ENCODE peak calls at places on chromosome 5, in ten cellular contexts. S, I, Q, H, C, F, D, E, A and G are unnamed samples.

GRCh38 chr5:72848474-72849428 is 32.3 kb downstream of the TNPO1 start:
- DNase-seq in S (peak; percentile 56), I (peak; percentile 60), Q (peak; percentile 30), H (peak; percentile 46), C (peak; percentile 57), F (peak; percentile 54), D (peak; percentile 45), E (no peak), A (no peak), G (peak; percentile 77)

GRCh38 chr5:154541553-154541952 is 63.5 kb upstream of the HAND1 start:
- DNase-seq in S (peak; percentile 40), I (no peak), Q (no peak), H (no peak), C (no peak), F (no peak), D (no peak), E (no peak), A (no peak), G (no peak)

GRCh38 chr5:12316812-12317211 is 412.6 kb upstream of the CTNND2 start:
- DNase-seq in S (no peak), I (no peak), Q (no peak), H (no peak), C (no peak), F (peak; percentile 1), D (no peak), E (no peak), A (no peak), G (no peak)

GRCh38 chr5:99019254-99019653 is 90.4 kb upstream of the CHD1 start:
- DNase-seq in S (no peak), I (no peak), Q (no peak), H (peak; percentile 42), C (no peak), F (no peak), D (no peak), E (no peak), A (no peak), G (no peak)

GRCh38 chr5:35672995-35673394 is 55.3 kb downstream of the SPEF2 start:
- DNase-seq in S (no peak), I (no peak), Q (no peak), H (no peak), C (no peak), F (no peak), D (no peak), E (no peak), A (no peak), G (no peak)

GRCh38 chr5:80860934-80861613 is 99.1 kb upstream of the RASGRF2 start:
- DNase-seq in S (no peak), I (no peak), Q (no peak), H (peak; percentile 54), C (no peak), F (no peak), D (no peak), E (no peak), A (peak; percentile 64), G (no peak)

GRCh38 chr5:115946655-115947054 is 15.6 kb upstream of the LVRN start:
- DNase-seq in S (no peak), I (no peak), Q (no peak), H (peak; percentile 38), C (no peak), F (no peak), D (no peak), E (no peak), A (no peak), G (no peak)

GRCh38 chr5:127870914-127871313 is 167.7 kb downstream of the CCDC192 start:
- DNase-seq in S (no peak), I (peak; percentile 59), Q (no peak), H (peak; percentile 78), C (peak; percentile 56), F (no peak), D (no peak), E (peak; percentile 83), A (peak; percentile 77), G (no peak)

GRCh38 chr5:1727571-1727970 is 72.1 kb downstream of the MRPL36 start:
- DNase-seq in S (peak; percentile 60), I (no peak), Q (no peak), H (no peak), C (no peak), F (no peak), D (no peak), E (no peak), A (no peak), G (no peak)

GRCh38 chr5:179271821-179272325 is 73.4 kb downstream of the ADAMTS2 start:
- DNase-seq in S (peak; percentile 6), I (no peak), Q (no peak), H (no peak), C (no peak), F (no peak), D (no peak), E (no peak), A (no peak), G (no peak)

GRCh38 chr5:127192836-127193341 is 97.7 kb upstream of the MEGF10 start:
- DNase-seq in S (no peak), I (no peak), Q (no peak), H (peak; percentile 25), C (no peak), F (no peak), D (no peak), E (no peak), A (no peak), G (no peak)

DNA sequence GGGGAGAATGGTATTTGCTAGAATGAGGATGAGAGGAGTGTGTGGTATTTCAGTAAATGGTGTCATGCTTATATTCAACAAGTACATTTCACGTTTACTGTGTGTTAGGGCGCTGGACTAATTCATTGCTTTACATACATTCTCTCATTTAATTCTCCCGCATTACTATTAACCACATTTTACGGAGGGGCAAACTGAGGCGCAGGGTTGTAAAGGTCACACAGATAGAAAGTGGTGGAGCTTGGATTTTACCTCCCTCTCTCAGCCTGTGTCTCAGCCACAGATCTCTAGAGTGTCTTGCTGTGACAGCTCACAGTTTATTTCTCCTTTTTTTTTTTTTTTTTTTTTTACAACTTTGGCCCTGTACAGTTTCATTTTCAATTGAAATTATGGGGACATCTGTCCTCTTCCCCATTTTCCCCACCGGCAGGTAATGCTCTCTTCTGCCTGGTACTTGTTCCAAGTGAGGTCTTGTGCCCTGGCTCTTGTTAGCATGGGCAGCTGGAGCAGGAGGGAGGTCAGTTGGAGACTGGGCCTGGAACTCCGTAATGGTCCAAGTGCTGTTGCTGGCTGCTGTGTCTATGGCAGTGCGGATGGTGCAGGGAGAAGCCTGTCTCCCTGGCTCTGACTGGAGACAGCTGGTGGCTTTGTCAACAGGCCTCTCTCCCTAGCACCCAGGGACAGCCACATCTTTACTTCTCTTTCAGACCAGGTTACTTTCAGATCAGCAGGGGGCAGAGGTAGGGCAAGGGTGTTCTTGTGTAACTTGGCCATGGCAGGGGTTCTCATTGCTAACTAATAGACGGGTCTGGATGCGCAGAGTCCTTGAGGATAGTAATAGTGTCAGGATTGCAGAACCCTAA is 20.5 kb upstream of the NDST1 start:
- DNase-seq in S (no peak), I (peak; percentile 46), Q (peak; percentile 54), H (peak; percentile 44), C (peak; percentile 46), F (peak; percentile 64), D (no peak), E (no peak), A (peak; percentile 53), G (peak; percentile 60)
- TF ChIP-seq CTCF in S (no peak), I (no peak), Q (peak; percentile 21), H (peak; percentile 34), C (no peak), F (no peak), D (no peak), E (no peak), A (peak; percentile 41), G (no peak)

DNA sequence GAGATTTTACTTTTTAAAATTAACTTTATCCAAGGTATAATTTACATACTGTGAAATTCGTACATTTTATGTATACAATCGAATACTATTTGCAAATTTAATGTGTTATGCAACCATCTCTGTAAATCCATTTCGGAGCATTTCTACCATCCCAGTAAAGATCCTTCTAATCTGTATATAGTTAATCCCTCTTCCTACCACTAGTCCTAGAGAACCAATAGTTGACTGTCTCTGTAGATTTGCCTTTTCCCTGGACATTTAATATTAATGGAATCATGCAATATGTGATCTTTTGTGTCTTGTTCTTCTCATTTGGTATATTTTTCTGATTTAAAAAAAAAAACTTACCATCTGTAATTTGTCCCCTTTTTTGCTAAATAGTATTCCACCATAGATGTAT is 74.8 kb downstream of the RAB24 start:
- DNase-seq in S (no peak), I (no peak), Q (no peak), H (no peak), C (no peak), F (no peak), D (no peak), E (no peak), A (no peak), G (no peak)
- TF ChIP-seq CTCF in S (no peak), I (no peak), Q (no peak), H (no peak), C (no peak), F (no peak), D (no peak), E (no peak), A (no peak), G (no peak)

GRCh38 chr5:133773247-133774202 is 161.2 kb upstream of the FSTL4 start:
- DNase-seq in S (no peak), I (no peak), Q (no peak), H (no peak), C (no peak), F (no peak), D (no peak), E (no peak), A (no peak), G (no peak)
- TF ChIP-seq CTCF in S (no peak), I (no peak), Q (no peak), H (no peak), C (no peak), F (no peak), D (no peak), E (no peak), A (no peak), G (no peak)

GRCh38 chr5:139150359-139150999 is 47.7 kb downstream of the SIL1 start:
- DNase-seq in S (no peak), I (no peak), Q (no peak), H (peak; percentile 56), C (no peak), F (no peak), D (no peak), E (no peak), A (no peak), G (no peak)

GRCh38 chr5:139149477-139150199 is 48.5 kb downstream of the SIL1 start:
- DNase-seq in S (no peak), I (no peak), Q (no peak), H (peak; percentile 66), C (no peak), F (no peak), D (no peak), E (no peak), A (peak; percentile 79), G (no peak)

GRCh38 chr5:139148306-139148705 is 49.9 kb downstream of the SIL1 start:
- DNase-seq in S (no peak), I (no peak), Q (no peak), H (no peak), C (no peak), F (peak; percentile 36), D (peak; percentile 52), E (peak; percentile 90), A (no peak), G (no peak)

GRCh38 chr5:139147743-139148079 is 50.5 kb downstream of the SIL1 start:
- DNase-seq in S (no peak), I (peak; percentile 73), Q (no peak), H (peak; percentile 65), C (peak; percentile 71), F (peak; percentile 54), D (peak; percentile 76), E (peak; percentile 86), A (peak; percentile 75), G (no peak)

GRCh38 chr5:139148986-139149385 is 49.2 kb downstream of the SIL1 start:
- DNase-seq in S (no peak), I (no peak), Q (no peak), H (no peak), C (no peak), F (no peak), D (no peak), E (no peak), A (no peak), G (no peak)
- TF ChIP-seq CTCF in S (no peak), I (no peak), Q (no peak), H (no peak), C (no peak), F (no peak), D (no peak), E (no peak), A (no peak), G (no peak)